ENCODE peak calls at places on chromosomes 4 and X, in nine cellular contexts. U, L, M, B, G, S, N, C and P are unnamed samples.

GRCh38 chrX:11666180-11666579 is 460 bp upstream of the ARHGAP6 start:
- DNase-seq in U (peak; percentile 29), L (peak; percentile 21), M (no peak), B (peak; percentile 13), G (no peak), S (peak; percentile 24), N (no peak), C (no peak), P (no peak)

GRCh38 chrX:42746606-42747005 is 31.4 kb downstream of the PPP1R2C start:
- DNase-seq in U (no peak), L (no peak), M (no peak), B (no peak), G (no peak), S (no peak), N (no peak), C (no peak), P (peak; percentile 94)

GRCh38 chrX:43121637-43122036 is 343.7 kb upstream of the PPP1R2C start:
- DNase-seq in U (no peak), L (no peak), M (no peak), B (peak; percentile 30), G (no peak), S (no peak), N (no peak), C (no peak), P (peak; percentile 6)

GRCh38 chr4:47413515-47413914 is 50.0 kb downstream of the COMMD8 start:
- DNase-seq in U (no peak), L (no peak), M (peak; percentile 21), B (peak; percentile 70), G (no peak), S (no peak), N (no peak), C (no peak), P (no peak)

GRCh38 chr4:74374561-74375327 is 9.8 kb downstream of the EREG start:
- DNase-seq in U (no peak), L (no peak), M (peak; percentile 65), B (peak; percentile 90), G (no peak), S (no peak), N (no peak), C (no peak), P (peak; percentile 88)

GRCh38 chrX:134836497-134836968 is 154.3 kb upstream of the SMIM10 start:
- DNase-seq in U (no peak), L (no peak), M (no peak), B (peak; percentile 39), G (no peak), S (no peak), N (no peak), C (no peak), P (peak; percentile 39)

GRCh38 chrX:15334561-15334960 is 762 bp downstream of the PIGA start:
- DNase-seq in U (no peak), L (no peak), M (no peak), B (peak; percentile 55), G (no peak), S (no peak), N (no peak), C (no peak), P (peak; percentile 11)

GRCh38 chr4:139734201-139734874 is 68.7 kb downstream of the MGST2 start:
- DNase-seq in U (no peak), L (no peak), M (no peak), B (no peak), G (peak; percentile 41), S (no peak), N (no peak), C (no peak), P (peak; percentile 89)

GRCh38 chrX:21873063-21873785 is 17.4 kb downstream of the YY2 start:
- DNase-seq in U (no peak), L (no peak), M (no peak), B (no peak), G (no peak), S (no peak), N (no peak), C (no peak), P (peak; percentile 26)

GRCh38 chr4:21226637-21227538 is 526.6 kb downstream of the PACRGL start:
- DNase-seq in U (no peak), L (no peak), M (no peak), B (no peak), G (no peak), S (no peak), N (no peak), C (no peak), P (no peak)

GRCh38 chr4:16597829-16598228 is 300.6 kb downstream of the LDB2 start:
- DNase-seq in U (no peak), L (no peak), M (no peak), B (peak; percentile 14), G (no peak), S (peak; percentile 16), N (no peak), C (no peak), P (peak; percentile 64)

GRCh38 chrX:150360331-150360730 is 2.8 kb upstream of the MAMLD1 start:
- DNase-seq in U (no peak), L (no peak), M (no peak), B (no peak), G (no peak), S (no peak), N (no peak), C (no peak), P (no peak)

GRCh38 chrX:45900751-45901150 is 644.5 kb downstream of the ZNF674 start:
- DNase-seq in U (no peak), L (no peak), M (no peak), B (no peak), G (no peak), S (no peak), N (no peak), C (no peak), P (peak; percentile 49)

GRCh38 chr4:68906238-68907137 is 45.1 kb downstream of the UGT2A3 start:
- DNase-seq in U (peak; percentile 54), L (no peak), M (no peak), B (peak; percentile 49), G (no peak), S (no peak), N (no peak), C (no peak), P (peak; percentile 10)

GRCh38 chr4:38318737-38319455 is 345.1 kb upstream of the KLF3 start:
- DNase-seq in U (peak; percentile 92), L (peak; percentile 80), M (peak; percentile 76), B (peak; percentile 97), G (peak; percentile 94), S (peak; percentile 65), N (peak; percentile 57), C (peak; percentile 65), P (peak; percentile 97)

GRCh38 chr4:189547537-189547936 is 393.1 kb upstream of the FRG1 start:
- DNase-seq in U (no peak), L (no peak), M (no peak), B (peak; percentile 42), G (no peak), S (no peak), N (no peak), C (no peak), P (no peak)

GRCh38 chr4:26410385-26411293 is 79.6 kb downstream of the CCKAR start:
- DNase-seq in U (no peak), L (no peak), M (peak; percentile 14), B (peak; percentile 62), G (peak; percentile 57), S (peak; percentile 25), N (peak; percentile 42), C (no peak), P (peak; percentile 78)

GRCh38 chr4:131540256-131540655 is 1608.8 kb upstream of the PCDH10 start:
- DNase-seq in U (no peak), L (no peak), M (no peak), B (no peak), G (no peak), S (no peak), N (no peak), C (no peak), P (no peak)

GRCh38 chr4:945274-946102 is 13.2 kb downstream of the TMEM175 start:
- DNase-seq in U (no peak), L (no peak), M (no peak), B (no peak), G (no peak), S (no peak), N (no peak), C (no peak), P (no peak)

GRCh38 chr4:78747328-78747946 is 28.7 kb upstream of the BMP2K start:
- DNase-seq in U (no peak), L (no peak), M (no peak), B (no peak), G (no peak), S (no peak), N (no peak), C (no peak), P (no peak)

GRCh38 chr4:186068581-186069402 is at the start of gene TLR3:
- DNase-seq in U (no peak), L (no peak), M (peak; percentile 19), B (peak; percentile 58), G (no peak), S (no peak), N (no peak), C (no peak), P (peak; percentile 52)